ENCODE peak calls at places on chromosomes 11 and 22, in seven cellular contexts. One of them, this sample, is unnamed.
A peak's percentile ranks its signal among the peaks of the same experiment; 100 is the strongest.

GRCh38 chr22:22032099-22032905 is 49.7 kb upstream of the TOP3B start:
- DNase-seq in Kasumi-1: no peak
- DNase-seq in activated CD8-positive, alpha-beta memory T cell treated with anti-CD3 and anti-CD28 coated beads, Interleukin-2, amount 50 U/mL, for 48 hours: no peak
- DNase-seq in astrocyte of the hippocampus: no peak
- DNase-seq in endothelial cell of umbilical vein: no peak
- DNase-seq in putamen: no peak
- DNase-seq in OCI-LY7: peak; percentile 76
- DNase-seq in this sample: no peak

GRCh38 chr11:85723088-85723487 is 37.1 kb upstream of the CCDC89 start:
- DNase-seq in endothelial cell of umbilical vein: no peak
- DNase-seq in putamen: no peak
- DNase-seq in OCI-LY7: no peak
- DNase-seq in Kasumi-1: no peak
- DNase-seq in activated CD8-positive, alpha-beta memory T cell treated with anti-CD3 and anti-CD28 coated beads, Interleukin-2, amount 50 U/mL, for 48 hours: no peak
- DNase-seq in astrocyte of the hippocampus: no peak
- DNase-seq in this sample: no peak

GRCh38 chr11:33893711-33894401 is 2.0 kb upstream of the LMO2 start:
- DNase-seq in endothelial cell of umbilical vein: no peak
- DNase-seq in putamen: no peak
- DNase-seq in Kasumi-1: peak; percentile 98
- DNase-seq in activated CD8-positive, alpha-beta memory T cell treated with anti-CD3 and anti-CD28 coated beads, Interleukin-2, amount 50 U/mL, for 48 hours: peak; percentile 87
- DNase-seq in OCI-LY7: peak; percentile 29
- DNase-seq in astrocyte of the hippocampus: peak; percentile 29
- DNase-seq in this sample: peak; percentile 53

GRCh38 chr22:38456841-38457699 is 2.1 kb upstream of the KCNJ4 start:
- DNase-seq in putamen: no peak
- DNase-seq in endothelial cell of umbilical vein: no peak
- DNase-seq in activated CD8-positive, alpha-beta memory T cell treated with anti-CD3 and anti-CD28 coated beads, Interleukin-2, amount 50 U/mL, for 48 hours: no peak
- DNase-seq in astrocyte of the hippocampus: no peak
- DNase-seq in Kasumi-1: no peak
- DNase-seq in OCI-LY7: no peak
- DNase-seq in this sample: no peak

GRCh38 chr11:125224391-125225015 is 60.0 kb downstream of the PKNOX2 start:
- DNase-seq in Kasumi-1: no peak
- DNase-seq in endothelial cell of umbilical vein: peak; percentile 45
- DNase-seq in activated CD8-positive, alpha-beta memory T cell treated with anti-CD3 and anti-CD28 coated beads, Interleukin-2, amount 50 U/mL, for 48 hours: no peak
- DNase-seq in astrocyte of the hippocampus: peak; percentile 39
- DNase-seq in putamen: no peak
- DNase-seq in OCI-LY7: no peak
- DNase-seq in this sample: no peak

GRCh38 chr22:30925667-30926066 is 42.9 kb downstream of the MORC2 start:
- DNase-seq in OCI-LY7: no peak
- DNase-seq in Kasumi-1: no peak
- DNase-seq in astrocyte of the hippocampus: no peak
- DNase-seq in endothelial cell of umbilical vein: no peak
- DNase-seq in putamen: no peak
- DNase-seq in activated CD8-positive, alpha-beta memory T cell treated with anti-CD3 and anti-CD28 coated beads, Interleukin-2, amount 50 U/mL, for 48 hours: peak; percentile 29
- DNase-seq in this sample: no peak

GRCh38 chr11:106983251-106983650 is 35.0 kb downstream of the GUCY1A2 start:
- DNase-seq in endothelial cell of umbilical vein: no peak
- DNase-seq in astrocyte of the hippocampus: no peak
- DNase-seq in putamen: no peak
- DNase-seq in Kasumi-1: no peak
- DNase-seq in OCI-LY7: no peak
- DNase-seq in activated CD8-positive, alpha-beta memory T cell treated with anti-CD3 and anti-CD28 coated beads, Interleukin-2, amount 50 U/mL, for 48 hours: no peak
- DNase-seq in this sample: no peak

GRCh38 chr11:69860796-69861445 is 41.7 kb upstream of the FGF3 start:
- DNase-seq in endothelial cell of umbilical vein: no peak
- DNase-seq in OCI-LY7: no peak
- DNase-seq in activated CD8-positive, alpha-beta memory T cell treated with anti-CD3 and anti-CD28 coated beads, Interleukin-2, amount 50 U/mL, for 48 hours: no peak
- DNase-seq in putamen: no peak
- DNase-seq in Kasumi-1: no peak
- DNase-seq in astrocyte of the hippocampus: no peak
- DNase-seq in this sample: no peak

GRCh38 chr11:43644626-43645299 is 35.8 kb upstream of the HSD17B12 start:
- DNase-seq in astrocyte of the hippocampus: no peak
- DNase-seq in endothelial cell of umbilical vein: no peak
- DNase-seq in OCI-LY7: peak; percentile 11
- DNase-seq in Kasumi-1: no peak
- DNase-seq in putamen: no peak
- DNase-seq in activated CD8-positive, alpha-beta memory T cell treated with anti-CD3 and anti-CD28 coated beads, Interleukin-2, amount 50 U/mL, for 48 hours: no peak
- DNase-seq in this sample: no peak

GRCh38 chr11:8640305-8640932 is 42.0 kb downstream of the TRIM66 start:
- DNase-seq in Kasumi-1: no peak
- DNase-seq in endothelial cell of umbilical vein: no peak
- DNase-seq in astrocyte of the hippocampus: no peak
- DNase-seq in putamen: no peak
- DNase-seq in OCI-LY7: no peak
- DNase-seq in activated CD8-positive, alpha-beta memory T cell treated with anti-CD3 and anti-CD28 coated beads, Interleukin-2, amount 50 U/mL, for 48 hours: no peak
- DNase-seq in this sample: no peak

GRCh38 chr11:59891781-59892181 is 13.2 kb downstream of the OOSP3 start:
- DNase-seq in astrocyte of the hippocampus: no peak
- DNase-seq in activated CD8-positive, alpha-beta memory T cell treated with anti-CD3 and anti-CD28 coated beads, Interleukin-2, amount 50 U/mL, for 48 hours: no peak
- DNase-seq in Kasumi-1: no peak
- DNase-seq in putamen: no peak
- DNase-seq in OCI-LY7: no peak
- DNase-seq in endothelial cell of umbilical vein: no peak
- DNase-seq in this sample: no peak

GRCh38 chr11:47943721-47944554 is 36.4 kb upstream of the PTPRJ start:
- DNase-seq in OCI-LY7: no peak
- DNase-seq in activated CD8-positive, alpha-beta memory T cell treated with anti-CD3 and anti-CD28 coated beads, Interleukin-2, amount 50 U/mL, for 48 hours: no peak
- DNase-seq in putamen: no peak
- DNase-seq in astrocyte of the hippocampus: peak; percentile 48
- DNase-seq in endothelial cell of umbilical vein: no peak
- DNase-seq in Kasumi-1: no peak
- DNase-seq in this sample: no peak

GRCh38 chr22:28855355-28856094 is 27.8 kb upstream of the ZNRF3 start:
- DNase-seq in astrocyte of the hippocampus: peak; percentile 86
- DNase-seq in OCI-LY7: peak; percentile 70
- DNase-seq in putamen: peak; percentile 74
- DNase-seq in endothelial cell of umbilical vein: peak; percentile 80
- DNase-seq in activated CD8-positive, alpha-beta memory T cell treated with anti-CD3 and anti-CD28 coated beads, Interleukin-2, amount 50 U/mL, for 48 hours: no peak
- DNase-seq in Kasumi-1: peak; percentile 83
- DNase-seq in this sample: peak; percentile 69

GRCh38 chr11:110565690-110566336 is 136.1 kb downstream of the FDX1 start:
- DNase-seq in Kasumi-1: no peak
- DNase-seq in OCI-LY7: no peak
- DNase-seq in endothelial cell of umbilical vein: no peak
- DNase-seq in astrocyte of the hippocampus: peak; percentile 23
- DNase-seq in putamen: no peak
- DNase-seq in activated CD8-positive, alpha-beta memory T cell treated with anti-CD3 and anti-CD28 coated beads, Interleukin-2, amount 50 U/mL, for 48 hours: no peak
- DNase-seq in this sample: no peak

This sample was measured in germinal center.